ENCODE peak calls at places on chromosomes 1 and 21, in six cellular contexts. X, E, N, H, D and J are unnamed samples.

GRCh38 chr21:45112371-45112770 is 38.0 kb downstream of the ADARB1 start:
- DNase-seq in X (no peak), E (no peak), D (no peak), H (no peak), N (no peak), J (no peak)

GRCh38 chr1:91603409-91603808 is 102.8 kb downstream of the CDC7 start:
- DNase-seq in N (no peak), D (no peak), E (no peak), H (no peak), X (no peak), J (no peak)

GRCh38 chr1:94019327-94019726 is 101.6 kb downstream of the ABCA4 start:
- DNase-seq in E (no peak), D (peak), H (no peak), X (no peak), N (no peak), J (no peak)

GRCh38 chr1:15153184-15153841 is at the start of gene TMEM51:
- DNase-seq in X (peak), H (peak), E (no peak), N (no peak), D (peak), J (peak)

GRCh38 chr1:100657876-100658715 is 61.4 kb upstream of the VCAM1 start:
- DNase-seq in X (peak), H (no peak), D (no peak), N (no peak), E (no peak), J (no peak)

GRCh38 chr1:205350626-205351235 is 6.0 kb downstream of the KLHDC8A start:
- DNase-seq in E (no peak), H (peak), D (peak), N (no peak), X (no peak), J (no peak)

GRCh38 chr1:163875927-163876320 is 554.2 kb downstream of the NUF2 start:
- DNase-seq in N (no peak), H (no peak), X (peak), E (no peak), D (no peak), J (no peak)

GRCh38 chr1:155678027-155678426 is 10.5 kb downstream of the YY1AP1 start:
- DNase-seq in D (no peak), N (no peak), H (no peak), E (no peak), X (no peak), J (no peak)

GRCh38 chr1:239951518-239952130 is 140.1 kb upstream of the FMN2 start:
- DNase-seq in H (peak), E (peak), D (peak), N (peak), X (peak), J (no peak)

GRCh38 chr1:100076744-100077143 is 56.0 kb downstream of the SASS6 start:
- DNase-seq in N (no peak), D (no peak), E (no peak), X (no peak), H (no peak), J (no peak)

GRCh38 chr1:228664399-228664914 is 70.8 kb upstream of the RHOU start:
- DNase-seq in X (peak), H (peak), E (peak), D (peak), N (peak), J (peak)

GRCh38 chr1:79190074-79190473 is 183.5 kb upstream of the ADGRL4 start:
- DNase-seq in H (no peak), D (no peak), E (no peak), N (no peak), X (peak), J (no peak)

GRCh38 chr21:40754466-40754865 is 92.5 kb downstream of the DSCAM start:
- DNase-seq in N (no peak), D (no peak), X (no peak), E (no peak), H (no peak), J (no peak)

GRCh38 chr1:113456967-113457366 is 66.7 kb downstream of the MAGI3 start:
- DNase-seq in H (no peak), E (no peak), X (peak), D (no peak), N (no peak), J (no peak)

GRCh38 chr1:61951731-61952585 is 209.7 kb downstream of the PATJ start:
- DNase-seq in D (peak), N (no peak), X (peak), H (no peak), E (no peak), J (no peak)

GRCh38 chr1:36161656-36162531 is 5.9 kb downstream of the MAP7D1 start:
- DNase-seq in X (no peak), H (no peak), E (peak), D (peak), N (peak), J (no peak)

GRCh38 chr1:40032240-40032891 is 8.2 kb upstream of the CAP1 start:
- DNase-seq in X (peak), E (peak), D (peak), H (peak), N (peak), J (peak)

GRCh38 chr1:228445867-228446584 is 29.4 kb upstream of the TRIM17 start:
- DNase-seq in D (peak), X (peak), H (no peak), N (no peak), E (no peak), J (peak)

GRCh38 chr1:24926596-24927249 is 3.4 kb downstream of the RUNX3 start:
- DNase-seq in N (no peak), H (no peak), D (peak), X (no peak), E (no peak), J (no peak)

GRCh38 chr21:20377250-20377649 is 621.0 kb upstream of the NCAM2 start:
- DNase-seq in E (no peak), H (no peak), D (no peak), X (no peak), N (no peak), J (no peak)

GRCh38 chr21:16588433-16588860 is 858.7 kb downstream of the USP25 start:
- DNase-seq in H (no peak), X (peak), N (no peak), D (peak), E (no peak), J (no peak)

GRCh38 chr1:231315887-231316286 is 21.8 kb downstream of the EXOC8 start:
- DNase-seq in H (no peak), N (peak), D (peak), X (peak), E (peak), J (no peak)

GRCh38 chr1:87644500-87645245 is 316.0 kb downstream of the LMO4 start:
- DNase-seq in D (no peak), E (no peak), H (no peak), X (peak), N (no peak), J (no peak)

GRCh38 chr1:87410771-87411170 is 82.1 kb downstream of the LMO4 start:
- DNase-seq in N (no peak), H (no peak), E (no peak), D (no peak), X (peak), J (peak)